ENCODE peak calls at places on chromosomes 1 and 21, in four cellular contexts. B, K, H and V are unnamed samples.

GRCh38 chr1:177650947-177651346 is 318.9 kb downstream of the SEC16B start:
- DNase-seq in K (no peak), H (no peak), B (no peak), V (no peak)

GRCh38 chr1:31934706-31935629 is 3.2 kb downstream of the PTP4A2 start:
- DNase-seq in B (no peak), H (no peak), K (peak), V (no peak)

GRCh38 chr1:109084563-109085517 is 5.7 kb upstream of the TMEM167B start:
- DNase-seq in B (no peak), H (no peak), K (no peak), V (peak)

GRCh38 chr21:33033094-33033951 is 7.6 kb downstream of the OLIG2 start:
- DNase-seq in K (no peak), H (no peak), B (no peak), V (no peak)

GRCh38 chr1:53503433-53503925 is 44.3 kb downstream of the DMRTB1 start:
- DNase-seq in H (peak), K (no peak), B (no peak), V (no peak)

GRCh38 chr1:22120469-22120790 is 22.5 kb downstream of the WNT4 start:
- DNase-seq in K (no peak), H (peak), B (no peak), V (no peak)

GRCh38 chr1:109933856-109934711 is 23.4 kb downstream of the CSF1 start:
- DNase-seq in K (peak), B (no peak), H (no peak), V (peak)

GRCh38 chr1:107965112-107965991 is at the start of gene VAV3:
- DNase-seq in K (peak), H (peak), B (no peak), V (peak)

GRCh38 chr1:246320286-246320685 is 186.8 kb downstream of the SMYD3 start:
- DNase-seq in H (no peak), B (no peak), K (no peak), V (no peak)

GRCh38 chr1:184524248-184524647 is 137.4 kb downstream of the C1orf21 start:
- DNase-seq in K (no peak), B (no peak), H (no peak), V (no peak)

GRCh38 chr1:64092851-64093371 is 110.5 kb upstream of the UBE2U start:
- DNase-seq in H (no peak), B (no peak), K (no peak), V (no peak)

GRCh38 chr21:38816400-38816973 is 10.8 kb downstream of the ETS2 start:
- DNase-seq in K (no peak), H (no peak), B (no peak), V (no peak)

GRCh38 chr1:229159668-229160544 is 111.0 kb upstream of the RAB4A start:
- DNase-seq in B (no peak), K (no peak), H (no peak), V (peak)

GRCh38 chr1:101105877-101106276 is 80.3 kb upstream of the DPH5 start:
- DNase-seq in K (no peak), B (no peak), H (no peak), V (no peak)

GRCh38 chr1:17635276-17635675 is 95.8 kb downstream of the ARHGEF10L start:
- DNase-seq in K (no peak), B (no peak), H (no peak), V (no peak)

GRCh38 chr1:85330711-85331290 is 54.4 kb upstream of the BCL10 start:
- DNase-seq in H (no peak), B (no peak), K (no peak), V (no peak)

GRCh38 chr1:45327644-45328515 is 1.2 kb downstream of the HPDL start:
- DNase-seq in H (peak), K (no peak), B (no peak), V (no peak)

GRCh38 chr1:21594935-21595897 is 73.9 kb downstream of the RAP1GAP start:
- DNase-seq in B (peak), K (peak), H (peak), V (peak)

GRCh38 chr1:9315411-9316079 is 22.9 kb downstream of the SPSB1 start:
- DNase-seq in B (no peak), K (no peak), H (no peak), V (no peak)

GRCh38 chr1:201251851-201252430 is 31.4 kb upstream of the PKP1 start:
- DNase-seq in B (no peak), H (no peak), K (no peak), V (no peak)

GRCh38 chr1:170114916-170115315 is 30.8 kb upstream of the NTMT2 start:
- DNase-seq in K (no peak), H (no peak), B (no peak), V (no peak)

GRCh38 chr1:240352769-240353168 is 259.2 kb downstream of the GREM2 start:
- DNase-seq in H (no peak), B (no peak), K (no peak), V (no peak)

GRCh38 chr1:156387899-156388813 is 19.1 kb downstream of the RHBG start:
- DNase-seq in B (no peak), K (no peak), H (no peak), V (peak)

GRCh38 chr1:60875139-60875538 is 207.2 kb upstream of the NFIA start:
- DNase-seq in B (no peak), H (no peak), K (no peak), V (no peak)

GRCh38 chr1:155287987-155288543 is 10.8 kb downstream of the HCN3 start:
- DNase-seq in H (no peak), B (no peak), K (no peak), V (no peak)

GRCh38 chr1:165635329-165635728 is 4.3 kb downstream of the MGST3 start:
- DNase-seq in K (no peak), H (no peak), B (no peak), V (no peak)

GRCh38 chr1:22895357-22895756 is 77.3 kb downstream of the LACTBL1 start:
- DNase-seq in B (no peak), K (no peak), H (no peak), V (no peak)

GRCh38 chr1:176374967-176375569 is 87.9 kb upstream of the PAPPA2 start:
- DNase-seq in H (peak), B (peak), K (peak), V (peak)

DNA sequence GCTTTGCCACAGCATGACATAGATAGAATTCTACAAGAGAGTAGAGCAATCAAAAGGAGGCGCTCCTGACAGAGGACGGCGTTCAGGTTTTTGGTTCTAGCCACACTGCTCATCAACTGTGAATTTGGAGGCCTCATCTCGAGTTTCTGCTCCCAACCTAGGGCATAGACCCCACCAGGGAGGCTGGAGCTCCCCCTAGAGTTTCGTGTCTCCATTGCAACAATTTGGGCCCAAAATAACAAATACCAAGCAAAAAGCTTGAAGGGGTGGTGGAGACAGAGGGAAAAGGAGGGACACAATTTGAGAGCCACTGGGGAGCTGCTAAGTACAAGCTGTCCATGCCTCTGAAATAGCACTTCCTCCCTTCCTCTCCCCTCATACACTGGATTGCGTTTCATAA is 297.0 kb downstream of the GPATCH2 start:
- DNase-seq in H (peak), K (peak), B (peak), V (peak)
- TF ChIP-seq ZBTB33 in H (no peak), K (no peak), B (no peak), V (no peak)

DNA sequence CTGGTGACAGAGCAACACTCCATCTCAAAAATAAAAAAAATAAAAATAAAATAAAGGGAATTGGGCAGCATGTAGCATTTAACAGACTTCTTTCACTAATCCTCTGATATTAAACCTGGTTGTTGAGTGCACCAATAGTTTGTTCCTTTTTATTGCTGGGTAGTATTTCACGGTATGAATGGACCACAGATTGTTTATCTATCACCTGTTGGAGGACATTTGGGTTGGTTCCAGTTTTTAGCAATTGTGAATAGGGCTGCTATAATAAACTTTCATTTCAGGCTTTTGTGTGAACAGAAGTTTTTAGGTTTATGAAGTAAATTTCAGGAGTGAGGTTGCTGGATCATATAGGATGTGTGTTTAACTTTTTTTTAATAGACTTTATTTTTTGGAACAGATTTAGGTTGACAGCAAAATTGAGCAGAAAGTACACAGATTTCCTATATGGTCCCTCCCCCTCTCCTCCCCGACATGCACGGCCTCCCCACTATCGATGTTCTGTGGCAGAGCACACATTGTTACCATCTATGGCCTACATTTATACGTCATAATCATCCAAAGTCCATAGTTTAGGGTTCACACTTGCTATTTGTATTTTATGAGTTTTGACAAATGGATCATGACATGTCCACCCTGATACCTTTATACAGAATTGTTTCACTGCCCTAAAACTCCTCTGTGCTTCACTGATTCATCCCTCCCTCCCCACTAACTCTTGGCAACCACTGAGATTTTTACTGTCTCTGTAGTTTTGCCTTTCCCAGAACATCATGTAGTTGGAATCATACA is 66.1 kb upstream of the TMPRSS2 start:
- DNase-seq in B (no peak), H (no peak), K (no peak), V (no peak)
- TF ChIP-seq ZBTB33 in B (no peak), H (no peak), K (no peak), V (no peak)

GRCh38 chr1:78334114-78334513 is 156.7 kb upstream of the PTGFR start:
- DNase-seq in B (no peak), K (no peak), H (no peak), V (no peak)

GRCh38 chr1:78333426-78334012 is 157.3 kb upstream of the PTGFR start:
- DNase-seq in H (no peak), K (no peak), B (peak), V (peak)

GRCh38 chr1:78339490-78339889 is 151.3 kb upstream of the PTGFR start:
- DNase-seq in B (no peak), K (no peak), H (no peak), V (no peak)

GRCh38 chr1:78331799-78332198 is 159.0 kb upstream of the PTGFR start:
- DNase-seq in B (no peak), K (no peak), H (no peak), V (no peak)

DNA sequence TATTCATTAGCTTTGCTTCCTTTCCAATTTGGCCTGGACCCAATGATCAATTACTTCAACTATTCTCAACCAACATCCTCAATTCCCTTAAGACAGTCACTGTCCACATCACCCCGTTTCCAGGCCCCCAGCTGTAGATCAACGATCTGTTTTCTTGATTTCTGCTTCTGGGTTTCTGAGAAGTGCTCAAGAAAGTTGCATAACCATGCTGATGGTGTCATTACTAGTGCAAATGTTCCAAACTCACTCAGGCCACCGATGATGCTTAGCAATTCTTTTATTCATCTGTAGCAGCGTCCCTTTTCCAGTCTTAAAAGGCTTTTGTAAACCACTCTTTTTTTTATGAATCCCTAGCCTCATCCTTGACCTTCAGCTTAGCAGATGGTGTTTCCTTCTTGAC is 155.8 kb upstream of the PTGFR start:
- DNase-seq in B (no peak), K (no peak), H (no peak), V (no peak)
- TF ChIP-seq ZBTB33 in B (no peak), K (no peak), H (no peak), V (no peak)

GRCh38 chr21:37008705-37009104 is 2.2 kb downstream of the RIPPLY3 start:
- DNase-seq in K (no peak), B (no peak), H (peak), V (no peak)
- TF ChIP-seq ZBTB33 in K (no peak), B (no peak), H (no peak), V (no peak)

DNA sequence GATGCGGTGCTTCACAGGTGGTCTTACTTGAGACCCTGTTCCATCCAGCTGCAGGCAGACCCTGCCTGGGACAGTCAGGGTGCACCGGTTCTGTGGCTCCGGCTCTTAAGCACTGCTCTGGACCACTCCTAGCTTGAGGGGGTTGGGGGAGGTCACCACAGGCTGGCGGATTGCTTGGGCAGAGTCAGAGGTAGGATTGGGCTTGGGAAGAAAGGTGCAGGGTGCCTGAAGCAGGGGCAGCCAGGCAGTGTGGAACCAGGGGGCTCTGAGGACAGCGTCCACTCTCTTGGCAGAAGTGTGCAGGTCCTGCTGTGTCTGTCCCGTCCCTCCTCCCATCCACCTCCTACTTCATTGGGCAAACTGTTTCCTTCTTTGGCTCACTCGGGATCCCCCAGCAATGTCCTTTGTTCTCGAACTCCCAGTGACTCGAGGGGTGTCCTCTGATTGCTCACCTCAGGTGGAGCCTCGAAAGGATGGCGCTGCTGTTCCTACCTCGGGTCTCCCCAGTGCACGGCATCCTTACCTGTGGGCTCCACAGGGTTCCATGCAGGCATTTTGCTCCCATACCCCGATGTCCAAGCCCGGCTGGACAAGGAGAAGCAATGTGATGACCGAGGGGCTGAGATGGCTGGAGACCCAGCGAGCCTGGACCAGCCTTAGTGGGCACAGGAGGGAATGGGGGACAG is 1.8 kb downstream of the PDXK start:
- DNase-seq in H (no peak), K (no peak), B (no peak), V (no peak)
- TF ChIP-seq ZBTB33 in H (no peak), K (no peak), B (no peak), V (no peak)

GRCh38 chr1:226444901-226445300 is 37.0 kb upstream of the PARP1 start:
- DNase-seq in H (no peak), B (no peak), K (no peak), V (no peak)
- TF ChIP-seq ZBTB33 in H (no peak), B (no peak), K (no peak), V (no peak)

GRCh38 chr1:7783826-7784491 is at the start of gene PER3:
- DNase-seq in K (peak), H (peak), B (peak), V (peak)
- TF ChIP-seq ZBTB33 in K (no peak), H (no peak), B (no peak), V (peak)

GRCh38 chr1:227747382-227747781 is 12.1 kb downstream of the SNAP47 start:
- DNase-seq in B (no peak), K (no peak), H (no peak), V (no peak)

GRCh38 chr1:227746676-227747075 is 11.4 kb downstream of the SNAP47 start:
- DNase-seq in K (no peak), B (no peak), H (no peak), V (no peak)

GRCh38 chr1:227747948-227748495 is 12.8 kb downstream of the SNAP47 start:
- DNase-seq in K (no peak), B (no peak), H (no peak), V (no peak)

GRCh38 chr1:227744668-227745067 is 9.4 kb downstream of the SNAP47 start:
- DNase-seq in K (no peak), H (no peak), B (no peak), V (no peak)

GRCh38 chr1:227745568-227745967 is 10.3 kb downstream of the SNAP47 start:
- DNase-seq in K (no peak), H (no peak), B (no peak), V (no peak)
- TF ChIP-seq ZBTB33 in K (no peak), H (no peak), B (no peak), V (no peak)

GRCh38 chr1:114010433-114011184 is 31.3 kb downstream of the OLFML3 start:
- DNase-seq in B (no peak), K (no peak), H (no peak), V (no peak)

GRCh38 chr1:114011796-114012195 is 32.5 kb downstream of the OLFML3 start:
- DNase-seq in B (no peak), K (no peak), H (no peak), V (no peak)

GRCh38 chr1:114009393-114009792 is 30.1 kb downstream of the OLFML3 start:
- DNase-seq in B (no peak), H (no peak), K (no peak), V (peak)

GRCh38 chr1:114009042-114009392 is 29.7 kb downstream of the OLFML3 start:
- DNase-seq in H (no peak), K (no peak), B (no peak), V (no peak)

DNA sequence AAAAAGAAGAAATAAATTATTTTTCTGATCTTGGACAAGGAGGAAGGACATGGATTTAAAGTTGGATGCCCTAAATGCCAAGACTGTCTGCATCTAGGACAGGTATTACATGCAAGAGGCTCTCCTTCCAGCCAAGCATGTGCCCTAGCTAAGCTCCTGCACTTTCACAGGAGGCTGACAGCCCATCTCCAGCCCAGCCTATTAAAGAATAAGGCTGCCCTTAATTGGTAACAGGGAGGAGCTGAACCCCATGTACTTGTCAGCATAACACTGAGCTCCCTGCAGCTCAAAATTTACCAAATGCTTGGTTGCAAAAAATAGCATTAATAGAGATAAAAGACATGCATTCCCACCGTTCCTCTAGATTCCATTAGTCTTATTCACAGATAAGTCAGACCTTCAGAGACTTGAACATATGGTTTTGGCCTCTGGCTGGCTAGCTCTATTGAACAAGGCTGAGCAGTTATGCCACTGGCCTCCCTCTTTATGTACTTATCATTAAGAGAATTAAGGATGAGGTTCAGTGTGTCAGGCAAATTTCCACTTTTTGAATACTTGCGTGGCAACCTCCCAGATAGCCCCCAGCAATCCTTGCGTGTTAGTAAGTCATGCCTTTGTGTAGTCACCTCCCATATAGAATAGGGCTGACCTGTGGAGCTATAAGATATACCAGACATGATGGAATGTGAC is 29.2 kb downstream of the OLFML3 start:
- DNase-seq in B (no peak), K (no peak), H (no peak), V (no peak)
- TF ChIP-seq ZBTB33 in B (no peak), K (no peak), H (no peak), V (no peak)

DNA sequence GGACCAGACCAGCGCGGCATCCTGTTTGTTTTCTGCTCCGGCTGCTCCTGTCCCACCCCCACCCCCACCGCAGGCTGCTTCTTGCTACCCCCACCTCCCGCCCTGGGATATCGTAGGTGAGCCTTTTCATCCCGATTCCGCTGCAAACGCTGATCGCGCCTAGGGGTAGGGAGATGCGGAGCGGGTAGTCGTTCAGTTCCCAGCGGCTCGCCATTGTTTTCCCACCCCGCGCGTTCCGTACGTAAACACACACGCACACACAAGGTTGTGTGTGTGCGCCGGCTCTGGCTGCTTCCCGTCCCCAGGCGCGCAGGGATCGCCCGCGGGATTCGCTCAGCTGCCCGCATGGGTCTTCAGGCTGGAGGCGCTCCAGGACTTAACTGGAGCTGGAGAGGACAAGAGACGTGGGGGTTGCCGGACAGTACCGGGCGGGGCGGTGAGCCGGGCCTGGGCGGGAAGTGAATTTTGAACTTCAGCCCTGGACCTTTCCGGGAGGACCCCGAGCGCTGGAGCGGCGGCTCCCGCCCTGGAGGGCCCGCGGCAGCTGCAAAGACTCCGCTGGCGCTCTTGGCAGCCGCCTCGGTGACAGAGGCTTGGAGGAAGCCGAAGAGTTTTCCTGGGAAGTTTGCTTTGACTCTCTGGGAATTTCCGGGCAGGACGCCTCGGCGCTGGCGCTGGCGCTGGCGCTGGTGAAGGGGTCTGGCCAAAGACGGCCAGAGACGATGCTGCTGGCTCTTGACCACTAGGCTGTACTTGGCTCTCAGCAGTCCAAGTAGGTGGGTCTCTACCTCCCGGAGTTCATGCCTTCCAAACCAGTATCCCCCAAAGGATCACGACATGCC is 1.6 kb downstream of the SOX13 start:
- DNase-seq in B (no peak), K (no peak), H (peak), V (peak)
- TF ChIP-seq ZBTB33 in B (no peak), K (no peak), H (no peak), V (no peak)